ENCODE peak calls at places on chromosomes 7 and 10, in four cellular contexts. U, G, X and W are unnamed samples. For H3K4me1, the result is how much of the 10 kb centered on the place peaks cover.

GRCh38 chr7:69365588-69366241 is 232.6 kb upstream of the AUTS2 start:
- DNase-seq in G (peak), U (no peak), X (no peak), W (no peak)

GRCh38 chr7:147261693-147262092 is 1145.1 kb downstream of the CNTNAP2 start:
- DNase-seq in U (no peak), X (no peak), G (no peak), W (no peak)

GRCh38 chr10:118922972-118923371 is 106.5 kb upstream of the NANOS1 start:
- DNase-seq in G (no peak), U (no peak), X (no peak), W (no peak)

GRCh38 chr10:32650246-32650655 is 204.3 kb downstream of the CCDC7 start:
- DNase-seq in U (no peak), G (no peak), X (peak), W (no peak)

GRCh38 chr7:50637725-50638643 is 72.8 kb upstream of the DDC start:
- DNase-seq in G (peak), U (no peak), X (no peak), W (no peak)

GRCh38 chr7:101854084-101854865 is 36.8 kb downstream of the CUX1 start:
- DNase-seq in X (no peak), G (no peak), U (no peak), W (no peak)

GRCh38 chr10:110978204-110978603 is 58.8 kb downstream of the SHOC2 start:
- DNase-seq in U (no peak), X (no peak), G (peak), W (no peak)

GRCh38 chr10:112615269-112615668 is 168.3 kb downstream of the VTI1A start:
- DNase-seq in X (peak), G (no peak), U (no peak), W (no peak)

GRCh38 chr10:104735469-104735868 is 94.4 kb downstream of the SORCS3 start:
- DNase-seq in U (no peak), X (no peak), G (no peak), W (no peak)

GRCh38 chr10:101956105-101956504 is 99.9 kb downstream of the ARMH3 start:
- DNase-seq in G (peak), U (no peak), X (no peak), W (no peak)

GRCh38 chr7:153099235-153099634 is 339.7 kb downstream of the ACTR3B start:
- DNase-seq in U (no peak), G (no peak), X (no peak), W (no peak)

GRCh38 chr7:154574235-154574634 is 428.7 kb downstream of the PAXIP1 start:
- DNase-seq in X (no peak), G (no peak), U (no peak), W (no peak)

GRCh38 chr7:5689118-5689517 is 92.3 kb downstream of the RNF216 start:
- DNase-seq in U (no peak), X (no peak), G (no peak), W (no peak)

GRCh38 chr7:127865466-127865865 is 165.8 kb downstream of the LRRC4 start:
- DNase-seq in G (peak), X (peak), U (peak), W (no peak)

GRCh38 chr10:74328388-74328787 is 177.4 kb downstream of the ADK start:
- DNase-seq in U (no peak), G (peak), X (no peak), W (no peak)
- H3K4me1 ChIP-seq in U (under half), G (under half), X (under half), W (under half)

DNA sequence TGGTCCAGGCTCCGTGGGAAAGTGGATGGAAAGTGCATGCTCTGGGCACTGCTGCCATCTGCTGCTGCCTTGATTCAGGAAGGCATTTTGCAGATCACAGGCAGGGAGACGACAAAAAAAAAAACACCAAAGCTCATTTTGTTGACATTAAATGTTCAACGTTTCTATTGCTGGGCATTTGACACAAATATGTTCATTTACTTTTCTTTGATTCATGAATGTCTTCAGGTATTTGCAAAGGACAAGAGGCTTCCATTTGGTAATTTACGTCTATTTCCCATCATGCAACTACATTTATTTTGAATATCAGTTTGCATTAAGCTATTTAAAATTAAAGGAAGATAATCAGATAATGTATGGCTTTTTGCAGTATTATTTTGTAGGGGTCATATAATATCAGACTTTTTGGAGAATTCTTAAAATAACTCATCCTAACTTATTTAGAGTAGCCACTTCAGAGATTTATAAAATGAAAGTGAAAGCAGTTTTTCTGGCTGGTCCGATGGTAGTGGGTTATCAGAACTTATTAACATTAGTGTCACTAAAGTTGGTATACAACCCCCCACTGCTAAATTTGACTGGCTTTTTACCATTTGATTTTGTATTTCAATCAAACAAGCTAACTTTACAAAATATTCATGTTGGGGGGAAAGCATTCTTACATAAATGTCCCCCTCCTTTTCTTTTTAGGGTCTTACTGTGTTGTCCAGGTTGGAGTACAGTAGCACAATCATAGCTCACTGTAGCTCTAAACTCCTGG is 65.3 kb downstream of the PDIA4 start:
- DNase-seq in G (peak), X (peak), U (peak), W (no peak)
- H3K27ac ChIP-seq in G (peak), X (peak), U (peak), W (peak)

DNA sequence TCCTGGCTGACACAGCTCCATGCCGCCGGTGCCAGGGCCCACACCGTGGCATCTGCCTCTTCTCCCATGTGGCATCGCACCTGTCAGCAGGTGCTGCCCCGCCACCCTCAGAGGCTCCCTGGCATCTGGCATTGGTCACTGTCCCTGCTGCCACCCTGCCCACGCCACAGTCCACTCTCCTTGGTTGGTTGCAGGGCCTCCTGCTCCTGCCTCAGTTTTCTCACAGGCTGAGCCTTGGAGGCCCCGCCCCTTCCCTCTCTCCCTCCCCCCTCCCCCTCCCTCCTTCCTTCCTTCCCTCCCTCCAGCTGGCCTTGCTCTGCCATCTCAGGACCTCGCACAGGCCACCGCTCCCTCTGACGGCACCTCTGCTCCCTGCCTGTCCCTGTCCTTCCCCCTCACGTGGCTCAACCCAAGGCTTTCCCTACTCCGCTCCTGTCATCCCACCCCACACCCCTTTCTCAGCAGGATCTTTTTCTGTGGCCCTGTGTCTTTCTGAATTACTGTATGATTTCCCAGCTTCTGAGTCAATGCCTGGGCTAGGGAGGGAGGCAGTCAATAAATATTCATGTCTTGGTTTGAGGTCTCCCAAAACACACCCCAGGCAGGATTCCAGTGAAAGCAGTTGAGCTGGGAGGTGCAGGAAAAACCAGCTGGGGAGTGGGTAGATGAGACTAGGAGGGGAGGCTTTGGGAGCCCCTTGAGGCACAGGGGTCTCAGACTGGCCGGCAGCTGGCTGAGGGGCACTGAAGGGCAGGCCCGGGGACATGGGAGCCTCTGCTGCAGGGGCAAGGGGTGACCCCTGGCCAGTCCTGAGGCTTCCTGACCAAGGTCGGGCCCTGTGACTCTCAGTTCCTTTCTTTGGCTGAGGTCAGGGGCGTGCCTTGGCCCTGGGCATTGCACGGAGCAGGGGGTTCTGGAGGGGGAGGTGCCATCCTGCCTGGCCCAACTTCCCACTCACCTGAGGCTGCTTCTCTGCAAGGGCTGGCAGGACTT is 87.6 kb downstream of the INPP5A start:
- DNase-seq in X (no peak), G (no peak), U (no peak), W (peak)
- H3K4me1 ChIP-seq in X (under half), G (under half), U (under half), W (under half)

GRCh38 chr7:139242741-139243281 is 11.8 kb downstream of the UBN2 start:
- DNase-seq in U (no peak), X (peak), G (peak), W (no peak)
- H3K27ac ChIP-seq in U (no peak), X (peak), G (no peak), W (no peak)

GRCh38 chr7:77425151-77426051 is 9.3 kb upstream of the GSAP start:
- DNase-seq in G (peak), X (peak), U (no peak), W (no peak)
- H3K4me1 ChIP-seq in G (under half), X (under half), U (under half), W (under half)

DNA sequence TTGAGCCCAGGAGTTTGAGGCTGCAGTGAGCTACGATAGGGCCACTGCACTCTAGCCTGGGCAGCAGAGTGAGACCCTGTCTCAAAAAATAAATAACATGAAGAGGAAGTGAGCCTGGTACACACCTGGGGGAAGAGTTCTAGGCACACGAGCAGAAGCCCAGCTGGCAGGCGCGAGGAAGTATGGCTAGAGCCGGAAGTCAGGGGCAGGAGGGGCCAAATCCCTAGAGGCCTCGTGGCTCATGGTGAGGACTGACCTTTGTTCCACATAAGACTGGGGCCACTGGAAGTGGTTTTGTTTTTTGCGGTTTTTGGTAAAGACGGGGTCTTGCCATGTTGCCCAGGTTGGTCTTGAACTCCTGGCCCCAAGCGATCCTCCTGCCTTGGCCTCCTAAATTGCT is 117.6 kb downstream of the HIP1 start:
- DNase-seq in X (no peak), U (no peak), G (no peak), W (no peak)
- H3K27ac ChIP-seq in X (no peak), U (no peak), G (no peak), W (no peak)

GRCh38 chr7:1054438-1055083 is 10.2 kb downstream of the GPR146 start:
- DNase-seq in X (no peak), U (no peak), G (no peak), W (no peak)
- H3K4me1 ChIP-seq in X (under half), U (under half), G (under half), W (under half)

DNA sequence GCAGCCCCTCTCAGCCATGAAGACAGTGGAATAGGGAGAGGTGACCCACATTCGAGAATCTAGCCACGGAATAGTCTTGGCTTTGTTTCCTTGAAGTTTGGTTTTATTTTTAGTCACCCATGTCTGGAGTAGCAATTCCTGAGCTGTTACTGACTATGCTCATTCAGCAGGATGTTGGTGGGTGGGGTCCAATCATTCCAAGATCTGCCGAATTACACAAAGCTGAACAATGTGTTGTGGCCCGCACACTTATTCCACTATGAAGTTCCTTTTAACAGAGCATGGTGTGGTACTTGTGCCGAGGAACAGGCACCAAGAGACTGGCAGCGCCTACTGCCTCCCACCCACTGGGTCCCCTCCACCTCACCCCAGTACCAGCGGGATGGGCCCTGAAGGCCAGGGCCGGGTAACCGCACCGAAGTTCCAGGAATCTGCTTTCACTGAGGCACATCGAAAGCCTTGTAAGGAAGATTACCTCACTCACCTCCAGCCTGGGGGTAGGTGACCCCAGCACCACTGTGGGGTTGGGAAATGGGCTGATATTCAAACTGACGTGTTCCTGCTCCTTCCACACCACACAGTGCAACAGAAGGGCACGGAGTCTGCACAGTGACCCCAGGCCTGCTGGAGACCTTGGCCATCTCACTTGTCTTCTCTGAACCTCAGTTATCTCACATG is 29.7 kb downstream of the NPS start:
- DNase-seq in U (no peak), G (no peak), X (no peak), W (no peak)
- H3K27ac ChIP-seq in U (no peak), G (no peak), X (no peak), W (no peak)

GRCh38 chr7:150974468-150975391 is 3.4 kb downstream of the KCNH2 start:
- DNase-seq in X (no peak), U (peak), G (no peak), W (no peak)
- H3K4me1 ChIP-seq in X (under half), U (under half), G (under half), W (under half)